ENCODE peak calls at places on chromosomes 12 and 14, in four cellular contexts. Z, J, B and O are unnamed samples. For H3K4me1 and H3K27me3, the result is how much of the 10 kb centered on the place peaks cover.

GRCh38 chr12:130552483-130552996 is 163.6 kb downstream of the RIMBP2 start:
- DNase-seq in J (no peak), B (no peak), Z (no peak), O (no peak)

GRCh38 chr12:16297521-16297920 is 20.0 kb upstream of the SLC15A5 start:
- DNase-seq in J (no peak), B (no peak), Z (no peak), O (no peak)

GRCh38 chr14:74963705-74964271 is 8.4 kb upstream of the PGF start:
- DNase-seq in Z (no peak), B (no peak), J (no peak), O (no peak)

GRCh38 chr12:117171499-117172162 is 18.6 kb downstream of the FBXO21 start:
- DNase-seq in B (no peak), Z (no peak), J (no peak), O (no peak)

GRCh38 chr14:102629700-102630365 is 37.4 kb downstream of the RCOR1 start:
- DNase-seq in Z (no peak), B (peak), J (no peak), O (no peak)

GRCh38 chr14:93962701-93963601 is 13.4 kb downstream of the ASB2 start:
- DNase-seq in Z (peak), J (no peak), B (no peak), O (no peak)

GRCh38 chr12:499837-500458 is 40.2 kb downstream of the B4GALNT3 start:
- DNase-seq in Z (no peak), B (no peak), J (no peak), O (no peak)

GRCh38 chr14:61326847-61327246 is 5.5 kb downstream of the PRKCH start:
- DNase-seq in B (no peak), J (no peak), Z (no peak), O (no peak)

GRCh38 chr14:67487937-67488893 is at the start of gene TMEM229B:
- DNase-seq in Z (peak), J (no peak), B (no peak), O (no peak)

GRCh38 chr14:96351986-96352385 is 11.2 kb downstream of the ATG2B start:
- DNase-seq in J (no peak), B (no peak), Z (no peak), O (no peak)

GRCh38 chr12:101759396-101760047 is 20.3 kb upstream of the SYCP3 start:
- DNase-seq in Z (no peak), B (no peak), J (peak), O (no peak)

GRCh38 chr12:33330940-33331339 is 108.7 kb downstream of the SYT10 start:
- DNase-seq in B (no peak), Z (no peak), J (peak), O (no peak)

GRCh38 chr12:26091837-26092236 is 33.0 kb downstream of the BHLHE41 start:
- DNase-seq in B (no peak), J (no peak), Z (no peak), O (no peak)

GRCh38 chr14:64958743-64959142 is 13.4 kb downstream of the RAB15 start:
- DNase-seq in J (no peak), Z (no peak), B (no peak), O (no peak)

GRCh38 chr14:80862983-80863382 is 78.6 kb downstream of the CEP128 start:
- DNase-seq in Z (no peak), J (no peak), B (no peak), O (no peak)

GRCh38 chr12:65756956-65757511 is 67.2 kb upstream of the HMGA2 start:
- DNase-seq in J (no peak), B (no peak), Z (peak), O (no peak)

GRCh38 chr14:66045572-66046021 is 440.6 kb upstream of the CCDC196 start:
- DNase-seq in J (no peak), Z (no peak), B (no peak), O (no peak)

GRCh38 chr12:49549735-49550710 is 11.2 kb downstream of the KCNH3 start:
- DNase-seq in Z (no peak), B (no peak), J (no peak), O (no peak)

GRCh38 chr14:68792830-68793733 is at the start of gene ZFP36L1:
- DNase-seq in Z (peak), J (peak), B (peak), O (peak)

GRCh38 chr12:112303004-112303403 is 79.2 kb downstream of the HECTD4 start:
- DNase-seq in B (no peak), Z (peak), J (no peak), O (peak)

GRCh38 chr14:92515510-92516343 is 2.1 kb downstream of the RIN3 start:
- DNase-seq in Z (no peak), B (no peak), J (no peak), O (no peak)
- H3K4me1 ChIP-seq in Z (under half), B (under half), J (under half), O (under half)

GRCh38 chr12:2624543-2625266 is 170.1 kb upstream of the FKBP4 start:
- DNase-seq in B (peak), J (no peak), Z (no peak), O (peak)
- TF ChIP-seq SUZ12 in B (no peak), J (no peak), Z (no peak), O (no peak)

GRCh38 chr14:51131516-51131915 is 36.6 kb upstream of the TRIM9 start:
- DNase-seq in J (no peak), B (no peak), Z (no peak), O (no peak)
- H3K27me3 ChIP-seq in J (under half), B (under half), Z (under half), O (under half)

DNA sequence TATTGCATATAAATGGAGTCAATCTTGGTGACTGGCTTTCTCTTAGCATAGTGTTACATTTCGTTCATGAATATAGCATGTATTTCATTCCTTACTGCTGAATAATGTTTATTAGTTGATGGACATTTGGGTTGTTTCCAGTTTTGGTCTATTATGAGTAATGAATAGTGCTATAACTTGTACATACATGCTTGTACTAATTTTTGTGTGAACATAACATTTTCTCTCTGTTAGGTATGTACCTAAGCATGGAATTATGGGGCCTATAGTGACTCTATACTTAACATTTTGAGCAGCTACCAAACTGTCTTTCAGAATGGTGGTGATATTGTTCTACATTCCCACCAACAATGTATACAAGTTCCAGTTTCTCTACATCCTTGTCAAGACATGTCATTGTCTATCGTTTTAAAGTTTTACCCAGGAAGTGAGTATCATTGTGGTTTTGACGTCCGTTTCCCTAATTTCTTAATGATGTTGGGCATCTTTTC is 23.1 kb downstream of the ATP2A2 start:
- DNase-seq in Z (no peak), B (no peak), J (no peak), O (no peak)
- H3K4me1 ChIP-seq in Z (under half), B (under half), J (under half), O (under half)

GRCh38 chr12:107200394-107200793 is 107.0 kb upstream of the CRY1 start:
- DNase-seq in J (peak), B (no peak), Z (no peak), O (no peak)
- TF ChIP-seq SUZ12 in J (no peak), B (no peak), Z (no peak), O (no peak)

GRCh38 chr14:76386922-76387782 is 11.2 kb downstream of the ESRRB start:
- DNase-seq in Z (peak), B (peak), J (peak), O (peak)

GRCh38 chr14:76377675-76378074 is 1.7 kb downstream of the ESRRB start:
- DNase-seq in B (no peak), Z (no peak), J (no peak), O (no peak)

GRCh38 chr14:76381817-76382494 is 6.0 kb downstream of the ESRRB start:
- DNase-seq in J (no peak), Z (no peak), B (no peak), O (no peak)

GRCh38 chr14:76380991-76381390 is 5.1 kb downstream of the ESRRB start:
- DNase-seq in Z (no peak), J (no peak), B (no peak), O (no peak)

DNA sequence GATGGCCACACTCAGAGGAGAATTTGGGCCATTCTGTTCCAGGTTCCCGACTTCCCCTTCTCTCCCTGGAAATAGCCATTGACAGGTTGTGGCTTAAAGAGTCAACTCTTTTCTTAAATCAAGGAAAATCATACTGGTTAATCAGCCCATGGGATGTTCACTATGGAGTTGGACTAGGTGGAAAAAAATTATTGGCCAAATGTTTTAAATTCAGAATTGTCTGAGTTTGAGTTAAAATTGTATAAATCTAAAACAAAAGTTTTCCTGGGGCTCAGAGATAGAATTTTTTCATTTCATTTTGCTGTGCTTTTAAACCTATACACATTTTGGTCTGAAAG is 6.5 kb downstream of the ESRRB start:
- DNase-seq in J (no peak), B (no peak), Z (no peak), O (no peak)
- H3K27me3 ChIP-seq in J (under half), B (under half), Z (under half), O (under half)

GRCh38 chr12:95203477-95203843 is 13.8 kb downstream of the FGD6 start:
- DNase-seq in B (no peak), Z (no peak), J (no peak), O (no peak)
- H3K4me1 ChIP-seq in B (under half), Z (under half), J (under half), O (under half)

GRCh38 chr14:105063041-105063440 is 2.2 kb downstream of the GPR132 start:
- DNase-seq in B (no peak), J (no peak), Z (no peak), O (no peak)

GRCh38 chr14:105060751-105061427 is 4.3 kb downstream of the GPR132 start:
- DNase-seq in J (no peak), B (no peak), Z (no peak), O (no peak)

GRCh38 chr14:105062048-105062433 is 3.2 kb downstream of the GPR132 start:
- DNase-seq in J (no peak), B (no peak), Z (no peak), O (no peak)

GRCh38 chr14:105059917-105060565 is 5.2 kb downstream of the GPR132 start:
- DNase-seq in J (no peak), Z (no peak), B (no peak), O (no peak)

DNA sequence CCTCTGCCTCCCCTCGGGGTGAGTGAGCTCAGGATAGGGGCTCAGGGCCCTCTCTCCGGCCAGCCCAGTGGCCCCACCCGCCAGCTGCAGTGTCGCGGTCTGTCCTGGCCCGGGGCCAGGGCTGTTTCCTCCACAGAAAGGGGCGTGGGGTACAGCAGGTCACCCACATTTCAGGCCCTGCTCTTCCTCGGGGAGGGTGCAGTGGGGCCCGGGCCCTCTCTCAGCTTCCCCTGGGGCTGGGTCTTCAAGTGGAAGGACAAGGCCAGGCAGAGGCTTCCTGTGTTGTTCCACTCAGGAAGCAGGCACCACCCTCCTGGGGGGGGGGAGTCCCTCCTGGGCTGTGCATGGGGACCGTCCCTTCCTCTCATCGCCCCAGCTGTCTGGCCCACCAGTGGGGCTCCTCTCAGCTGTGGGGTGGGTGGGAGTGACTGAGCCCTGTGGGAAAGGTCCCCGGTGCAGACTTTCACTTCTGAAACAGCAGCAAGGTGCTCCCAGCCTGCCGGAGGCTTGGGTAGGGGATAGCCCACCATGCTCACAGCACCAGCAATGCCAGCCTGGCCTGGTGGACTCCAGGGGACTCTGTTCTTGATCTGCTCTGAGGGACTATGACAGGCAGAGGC is 3.7 kb downstream of the GPR132 start:
- DNase-seq in J (no peak), Z (no peak), B (no peak), O (no peak)
- TF ChIP-seq SUZ12 in J (no peak), Z (no peak), B (no peak), O (no peak)

DNA sequence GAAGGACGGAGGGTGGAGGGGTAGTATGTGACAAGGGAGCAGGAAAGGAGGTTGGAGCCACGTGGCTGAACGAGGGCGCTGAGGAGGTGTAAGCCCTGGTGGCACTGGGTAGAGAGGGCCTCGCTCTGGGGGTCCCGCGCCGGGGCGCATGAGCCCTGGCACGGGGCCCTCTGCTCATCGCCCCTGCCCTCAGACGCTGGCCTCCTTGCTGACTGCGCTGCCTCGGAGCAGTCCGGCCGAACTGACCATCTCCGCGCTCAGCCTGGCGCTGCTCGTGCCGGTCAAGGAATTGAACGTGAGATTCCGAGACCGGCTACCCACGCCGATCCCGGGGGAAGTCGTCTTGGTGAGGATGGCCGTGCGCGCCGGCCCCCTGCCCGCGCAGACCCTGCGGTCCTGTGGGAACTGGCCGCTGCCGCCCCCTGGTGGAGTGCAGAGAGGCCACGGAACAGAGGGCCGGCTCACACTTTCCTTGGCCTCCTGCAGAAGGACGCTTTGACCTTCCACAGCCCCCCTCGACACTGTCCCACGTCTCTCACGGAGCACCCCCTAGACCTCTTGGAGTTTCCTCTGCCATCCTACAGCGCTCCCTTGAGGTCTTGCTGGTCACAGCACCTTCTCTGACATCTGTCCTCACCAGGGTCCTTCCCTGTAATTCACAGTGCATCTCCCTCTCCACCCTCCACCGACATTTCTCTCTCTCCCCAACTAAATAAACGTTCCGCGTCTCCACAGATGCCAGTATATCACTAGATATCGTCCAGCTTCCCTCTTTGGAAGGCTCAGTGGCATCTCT is 10.5 kb downstream of the ARHGEF25 start:
- DNase-seq in J (no peak), B (peak), Z (no peak), O (no peak)
- H3K27me3 ChIP-seq in J (under half), B (half or more), Z (under half), O (under half)